ENCODE peak calls at places on chromosome 15, in four cellular contexts. F is CD8-positive, alpha-beta T cell; X is substantia nigra; L is A549. G is an unnamed sample.

GRCh38 chr15:38163651-38164050 is 89.0 kb upstream of the SPRED1 start:
- DNase-seq in X (no peak), F (no peak), L (no peak), G (no peak)

GRCh38 chr15:80619677-80620076 is 75.4 kb upstream of the ABHD17C start:
- DNase-seq in X (no peak), F (no peak), L (no peak), G (no peak)

GRCh38 chr15:78130466-78131294 is 565 bp downstream of the CIB2 start:
- DNase-seq in X (no peak), L (no peak), F (no peak), G (no peak)

GRCh38 chr15:44075535-44075934 is 119.5 kb downstream of the FRMD5 start:
- DNase-seq in L (no peak), X (no peak), F (no peak), G (no peak)

GRCh38 chr15:69824877-69825406 is 272.8 kb downstream of the TLE3 start:
- DNase-seq in L (no peak), F (no peak), X (no peak), G (no peak)

GRCh38 chr15:35118987-35119386 is 33.9 kb upstream of the NANOGP8 start:
- DNase-seq in X (no peak), L (no peak), F (no peak), G (no peak)

GRCh38 chr15:39172380-39173281 is 408.2 kb upstream of the THBS1 start:
- DNase-seq in F (no peak), L (no peak), X (peak; percentile 36), G (peak; percentile 30)

GRCh38 chr15:64443747-64444621 is 16.4 kb upstream of the ZNF609 start:
- DNase-seq in X (no peak), L (peak; percentile 83), F (no peak), G (no peak)

GRCh38 chr15:37221671-37222207 is 121.4 kb upstream of the MEIS2 start:
- DNase-seq in X (no peak), L (no peak), F (no peak), G (no peak)

GRCh38 chr15:88652456-88653199 is 13.8 kb downstream of the ISG20 start:
- DNase-seq in F (peak; percentile 48), L (no peak), X (no peak), G (peak; percentile 19)

GRCh38 chr15:63473999-63474809 is 30.2 kb upstream of the USP3 start:
- DNase-seq in F (peak; percentile 59), X (no peak), L (no peak), G (no peak)

GRCh38 chr15:31200735-31201151 is 99.2 kb upstream of the TRPM1 start:
- DNase-seq in X (peak; percentile 43), F (peak; percentile 83), L (peak; percentile 66), G (peak; percentile 69)

GRCh38 chr15:77171568-77171967 is 100.7 kb upstream of the TSPAN3 start:
- DNase-seq in F (no peak), X (no peak), L (no peak), G (no peak)

GRCh38 chr15:65819563-65819960 is 27.5 kb upstream of the DENND4A start:
- DNase-seq in F (no peak), X (no peak), L (no peak), G (no peak)

GRCh38 chr15:39629906-39630305 is 49.0 kb downstream of the THBS1 start:
- DNase-seq in L (no peak), F (no peak), X (no peak), G (no peak)

GRCh38 chr15:90915216-90915807 is 12.2 kb downstream of the MAN2A2 start:
- DNase-seq in F (no peak), X (no peak), L (no peak), G (no peak)

GRCh38 chr15:89836255-89837133 is 21.8 kb upstream of the ANPEP start:
- DNase-seq in X (peak; percentile 9), F (no peak), L (no peak), G (no peak)

GRCh38 chr15:78353093-78353492 is 12.9 kb downstream of the CRABP1 start:
- DNase-seq in L (peak; percentile 80), X (no peak), F (no peak), G (no peak)

GRCh38 chr15:99424978-99425665 is 140.7 kb upstream of the MEF2A start:
- DNase-seq in F (peak; percentile 74), L (no peak), X (peak; percentile 48), G (no peak)

GRCh38 chr15:40274350-40275274 is 8.3 kb downstream of the ANKRD63 start:
- DNase-seq in X (peak; percentile 58), F (peak; percentile 94), L (peak; percentile 40), G (peak; percentile 86)

GRCh38 chr15:64925335-64926330 is 13.9 kb downstream of the ANKDD1A start:
- DNase-seq in L (no peak), F (no peak), X (no peak), G (no peak)

GRCh38 chr15:31151301-31152233 is 50.0 kb upstream of the TRPM1 start:
- DNase-seq in F (no peak), X (no peak), L (no peak), G (no peak)

GRCh38 chr15:69465253-69465652 is 12.6 kb downstream of the RPLP1 start:
- DNase-seq in L (no peak), F (no peak), X (no peak), G (no peak)

GRCh38 chr15:96066852-96067490 is 263.5 kb upstream of the NR2F2 start:
- DNase-seq in X (no peak), F (no peak), L (no peak), G (no peak)

GRCh38 chr15:73273181-73274002 is 95.4 kb downstream of the HCN4 start:
- DNase-seq in F (peak; percentile 50), X (peak; percentile 28), L (peak; percentile 69), G (no peak)

DNA sequence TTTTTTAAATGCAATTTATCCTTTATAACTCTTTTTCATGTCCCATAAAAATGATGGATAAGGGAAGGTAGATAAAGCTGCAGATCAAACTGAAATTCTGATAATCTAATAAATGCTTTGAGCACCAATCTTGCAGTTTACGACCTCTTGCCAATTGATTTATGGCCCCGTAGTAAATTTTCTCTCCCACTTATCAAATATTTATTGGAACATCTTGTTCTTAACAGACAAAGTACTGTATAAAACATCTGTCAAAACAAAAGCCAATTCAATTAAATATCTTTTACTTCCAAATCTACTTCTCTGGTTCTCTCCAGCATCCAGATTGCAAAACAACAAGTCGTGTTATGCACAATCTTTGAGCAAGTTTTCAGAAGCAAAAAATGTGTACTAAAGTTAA is 34.6 kb downstream of the POLR2M start:
- DNase-seq in L (no peak), X (no peak), F (no peak), G (no peak)
- H3K27ac ChIP-seq in L (no peak overlapping the region), X (no peak overlapping the region), F (no peak overlapping the region), G (no peak overlapping the region)

GRCh38 chr15:25715536-25716413 is 147.4 kb downstream of the ATP10A start:
- DNase-seq in L (no peak), F (no peak), X (no peak), G (no peak)
- H3K27ac ChIP-seq in L (no peak overlapping the region), F (no peak overlapping the region), X (no peak overlapping the region), G (no peak overlapping the region)

GRCh38 chr15:68363353-68363752 is 68.6 kb downstream of the ITGA11 start:
- DNase-seq in X (no peak), F (no peak), L (peak; percentile 38), G (no peak)
- H3K27ac ChIP-seq in X (no peak overlapping the region), F (no peak overlapping the region), L (peak overlapping the region; percentile 47), G (no peak overlapping the region)

GRCh38 chr15:22949074-22949547 is 31.1 kb downstream of the CYFIP1 start:
- DNase-seq in F (no peak), L (no peak), X (no peak), G (peak; percentile 85)

GRCh38 chr15:22950211-22950990 is 29.8 kb downstream of the CYFIP1 start:
- DNase-seq in F (no peak), L (no peak), X (no peak), G (no peak)

GRCh38 chr15:22951381-22952280 is 28.5 kb downstream of the CYFIP1 start:
- DNase-seq in F (no peak), X (no peak), L (no peak), G (peak; percentile 80)

GRCh38 chr15:22952826-22953579 is 27.2 kb downstream of the CYFIP1 start:
- DNase-seq in L (no peak), X (no peak), F (no peak), G (no peak)

DNA sequence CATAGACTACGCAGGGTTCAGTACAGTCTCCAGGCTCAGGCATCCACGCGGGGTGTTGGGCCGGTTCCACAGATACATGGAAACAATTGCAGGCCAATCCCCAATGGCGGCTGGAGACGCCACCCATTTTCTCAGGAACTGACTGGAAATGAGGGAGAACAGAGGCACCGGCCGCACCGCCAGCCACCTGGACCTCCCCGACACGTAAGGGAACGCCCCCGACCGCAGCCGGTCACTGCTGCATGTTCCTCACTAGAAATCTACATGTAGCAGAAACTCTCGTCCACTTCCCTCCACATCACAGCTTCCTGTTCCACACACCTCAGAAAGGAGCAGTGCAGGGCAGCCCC is 29.2 kb downstream of the CYFIP1 start:
- DNase-seq in F (no peak), X (no peak), L (no peak), G (no peak)
- H3K27ac ChIP-seq in F (no peak overlapping the region), X (peak overlapping the region; percentile 31), L (peak overlapping the region; percentile 28), G (peak overlapping the region; percentile 57)

GRCh38 chr15:74627766-74628165 is 12.1 kb downstream of the CLK3 start:
- DNase-seq in L (no peak), X (no peak), F (no peak), G (no peak)
- H3K27ac ChIP-seq in L (no peak overlapping the region), X (no peak overlapping the region), F (peak overlapping the region; percentile 48), G (no peak overlapping the region)

GRCh38 chr15:75578206-75578947 is 738 bp downstream of the PTPN9 start:
- DNase-seq in X (peak; percentile 47), L (no peak), F (peak; percentile 52), G (peak; percentile 28)

GRCh38 chr15:75584121-75584520 is 5.0 kb upstream of the PTPN9 start:
- DNase-seq in L (no peak), X (no peak), F (no peak), G (no peak)

GRCh38 chr15:75577401-75578205 is 1.5 kb downstream of the PTPN9 start:
- DNase-seq in L (no peak), F (no peak), X (peak; percentile 36), G (no peak)

GRCh38 chr15:75583689-75584088 is 4.6 kb upstream of the PTPN9 start:
- DNase-seq in X (no peak), L (no peak), F (no peak), G (no peak)

DNA sequence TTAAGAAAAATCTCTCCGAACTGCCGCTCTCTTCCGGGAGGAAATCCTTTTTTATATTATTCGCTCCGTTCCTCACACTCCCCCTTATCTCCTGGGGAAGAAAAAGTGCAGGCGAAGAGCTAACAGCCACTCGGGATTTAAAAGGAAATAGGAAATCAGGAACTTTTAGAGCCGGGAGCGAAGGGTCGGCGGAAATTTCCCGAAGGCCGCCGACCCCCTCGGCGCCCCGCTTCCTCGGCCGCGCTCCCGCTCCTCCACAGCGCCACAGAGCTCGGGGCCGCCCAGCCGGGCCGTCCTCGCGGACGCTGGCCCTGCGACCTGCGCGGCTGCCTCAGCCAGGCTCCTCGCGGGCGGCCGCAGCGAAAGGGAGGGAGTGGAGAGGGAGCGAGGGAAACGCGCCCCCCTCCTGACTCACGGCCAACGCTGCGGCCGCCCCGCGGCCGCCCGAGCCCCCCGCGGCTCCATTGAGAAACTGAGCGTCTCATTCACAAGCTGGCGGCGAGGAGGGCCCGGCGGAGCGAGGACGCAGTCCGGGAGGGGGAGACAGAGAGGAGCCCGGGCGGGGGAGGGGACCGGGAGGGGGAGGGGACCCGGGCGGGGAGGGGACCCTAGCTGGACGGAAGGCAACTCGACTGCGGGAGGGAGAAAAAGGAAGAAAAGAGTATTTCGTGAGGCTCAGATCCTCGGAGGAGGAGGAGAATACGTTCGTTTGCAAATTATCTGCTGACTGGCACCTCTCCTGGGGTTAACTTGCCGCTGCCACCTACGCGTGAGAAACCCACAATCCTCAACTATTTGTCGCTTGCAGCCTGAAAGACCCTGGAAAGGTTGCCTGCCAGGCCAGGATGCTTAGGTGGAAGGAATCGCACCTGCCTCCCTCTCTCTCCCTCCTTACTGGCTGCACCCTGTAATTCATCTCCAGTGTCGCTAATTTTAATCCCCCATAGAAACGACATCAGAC is at the start of gene PTPN9:
- DNase-seq in F (peak; percentile 78), L (peak; percentile 77), X (peak; percentile 82), G (peak; percentile 94)
- H3K27ac ChIP-seq in F (peak within 1 kb of the TSS; percentile 25), L (peak within 1 kb of the TSS; percentile 96), X (peak within 1 kb of the TSS; percentile 58), G (peak within 1 kb of the TSS; percentile 94)

G was measured in upper lobe of left lung.